ENCODE peak calls at places on chromosome 9, in four cellular contexts. I is Peyer's patch, A is mucosa of descending colon, W is psoas muscle. X is an unnamed sample.

GRCh38 chr9:38160613-38161215 is 91.7 kb upstream of the SHB start:
- DNase-seq in A (peak), W (peak), I (peak), X (peak)

GRCh38 chr9:123011878-123012528 is 21.5 kb upstream of the GPR21 start:
- DNase-seq in I (no peak), W (no peak), A (no peak), X (peak)

GRCh38 chr9:137397675-137398423 is 25.1 kb downstream of the EXD3 start:
- DNase-seq in A (no peak), I (no peak), W (no peak), X (no peak)

GRCh38 chr9:7622481-7622880 is 177.1 kb downstream of the DMAC1 start:
- DNase-seq in W (no peak), I (no peak), A (no peak), X (no peak)

GRCh38 chr9:131349881-131350563 is 43.9 kb upstream of the PRRC2B start:
- DNase-seq in I (peak), A (peak), W (peak), X (peak)

GRCh38 chr9:132486706-132487350 is 76.8 kb downstream of the CFAP77 start:
- DNase-seq in I (no peak), W (no peak), A (no peak), X (no peak)

GRCh38 chr9:4298255-4299005 is 1.4 kb downstream of the GLIS3 start:
- DNase-seq in I (peak), W (peak), A (no peak), X (peak)

GRCh38 chr9:98774746-98775145 is 21.6 kb downstream of the ANKS6 start:
- DNase-seq in A (no peak), I (no peak), W (no peak), X (no peak)

GRCh38 chr9:109251080-109251775 is 69.6 kb downstream of the EPB41L4B start:
- DNase-seq in I (no peak), W (no peak), A (peak), X (no peak)

GRCh38 chr9:114214686-114215397 is 59.5 kb downstream of the COL27A1 start:
- DNase-seq in A (no peak), I (no peak), W (no peak), X (no peak)

GRCh38 chr9:127946728-127947127 is 9.1 kb upstream of the DPM2 start:
- DNase-seq in A (no peak), W (no peak), I (no peak), X (no peak)

GRCh38 chr9:130857864-130858730 is 23.0 kb downstream of the ABL1 start:
- DNase-seq in W (peak), I (no peak), A (no peak), X (no peak)

GRCh38 chr9:72586388-72587160 is 65.2 kb downstream of the TMC1 start:
- DNase-seq in A (no peak), W (no peak), I (no peak), X (no peak)

GRCh38 chr9:93261735-93262523 is 78.0 kb downstream of the WNK2 start:
- DNase-seq in A (peak), W (no peak), I (peak), X (no peak)

GRCh38 chr9:109014267-109015025 is 1.1 kb upstream of the CTNNAL1 start:
- DNase-seq in I (no peak), W (no peak), A (peak), X (peak)

GRCh38 chr9:113853333-113853732 is 22.8 kb upstream of the ZNF618 start:
- DNase-seq in A (no peak), I (no peak), W (no peak), X (peak)

GRCh38 chr9:2771661-2772060 is 54.4 kb downstream of the KCNV2 start:
- DNase-seq in I (no peak), A (no peak), W (no peak), X (peak)

GRCh38 chr9:20551835-20552234 is 70.5 kb downstream of the MLLT3 start:
- DNase-seq in I (no peak), W (no peak), A (no peak), X (peak)

GRCh38 chr9:22682536-22683392 is 236.1 kb downstream of the DMRTA1 start:
- DNase-seq in W (peak), I (no peak), A (no peak), X (no peak)

GRCh38 chr9:112198646-112199045 is 23.5 kb upstream of the SUSD1 start:
- DNase-seq in A (no peak), W (no peak), I (no peak), X (no peak)

GRCh38 chr9:27160636-27161035 is 51.6 kb downstream of the TEK start:
- DNase-seq in A (no peak), W (no peak), I (no peak), X (no peak)

GRCh38 chr9:76378367-76379073 is 15.7 kb downstream of the RFK start:
- DNase-seq in A (no peak), I (no peak), W (no peak), X (no peak)

GRCh38 chr9:75892168-75892901 is 1.9 kb downstream of the PCSK5 start:
- DNase-seq in W (peak), A (peak), I (no peak), X (peak)

GRCh38 chr9:97559111-97559514 is 57.6 kb downstream of the TMOD1 start:
- DNase-seq in I (no peak), A (no peak), W (no peak), X (no peak)

GRCh38 chr9:91663858-91664257 is 240.2 kb upstream of the NFIL3 start:
- DNase-seq in A (no peak), W (no peak), I (no peak), X (no peak)

GRCh38 chr9:98010450-98010849 is 27.3 kb downstream of the ANP32B start:
- DNase-seq in I (peak), A (no peak), W (no peak), X (no peak)

GRCh38 chr9:131651599-131651998 is 88.3 kb downstream of the RAPGEF1 start:
- DNase-seq in A (no peak), I (no peak), W (no peak), X (no peak)

GRCh38 chr9:110782701-110783100 is 114.1 kb downstream of the MUSK start:
- DNase-seq in A (no peak), I (no peak), W (no peak), X (no peak)

GRCh38 chr9:91378695-91379127 is 17.0 kb upstream of the AUH start:
- DNase-seq in A (no peak), W (no peak), I (no peak), X (no peak)

GRCh38 chr9:3906437-3907213 is 380.8 kb upstream of the RFX3 start:
- DNase-seq in W (no peak), A (no peak), I (no peak), X (peak)

GRCh38 chr9:115691097-115691496 is 462.5 kb upstream of the PAPPA start:
- DNase-seq in W (no peak), I (no peak), A (no peak), X (no peak)

GRCh38 chr9:138052322-138052615 is 174.7 kb downstream of the CACNA1B start:
- DNase-seq in W (no peak), A (no peak), I (no peak), X (no peak)

GRCh38 chr9:109817846-109818472 is 38.0 kb downstream of the PALM2AKAP2 start:
- DNase-seq in I (peak), A (no peak), W (no peak), X (peak)

GRCh38 chr9:71233646-71234045 is 112.2 kb upstream of the TRPM3 start:
- DNase-seq in W (no peak), A (no peak), I (no peak), X (no peak)

GRCh38 chr9:71242081-71242480 is 120.7 kb upstream of the TRPM3 start:
- DNase-seq in W (no peak), I (no peak), A (no peak), X (no peak)

DNA sequence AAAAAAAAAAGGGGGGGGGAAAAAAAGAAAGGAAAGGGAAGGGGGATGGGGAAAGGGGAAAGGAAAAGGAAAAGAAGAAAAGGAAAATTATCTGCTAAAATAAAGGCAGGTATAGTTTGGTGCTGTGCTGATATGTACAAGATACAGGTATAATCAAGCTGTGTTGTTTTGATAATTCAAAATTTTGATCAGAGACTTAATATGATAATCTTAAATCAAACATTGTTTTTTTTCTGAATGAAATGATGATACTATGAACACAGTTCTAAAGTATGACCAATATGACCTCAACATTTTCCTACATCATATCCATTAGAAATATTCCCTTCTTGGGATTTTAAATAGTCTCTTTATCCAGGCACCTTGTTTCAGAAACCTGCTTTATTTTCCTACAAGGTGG is 115.6 kb upstream of the TRPM3 start:
- DNase-seq in W (no peak), A (no peak), I (no peak), X (no peak)
- TF ChIP-seq CTCF in W (no peak), A (no peak), I (no peak), X (no peak)

GRCh38 chr9:124179196-124180071 is 78.3 kb upstream of the NEK6 start:
- DNase-seq in A (no peak), I (no peak), W (no peak), X (no peak)

GRCh38 chr9:124174385-124174784 is 83.4 kb upstream of the NEK6 start:
- DNase-seq in W (no peak), A (no peak), I (no peak), X (no peak)
- H3K4me3 ChIP-seq in W (no peak), A (no peak), I (no peak), X (no peak)

GRCh38 chr9:17423681-17424011 is 155.2 kb upstream of the SH3GL2 start:
- DNase-seq in W (no peak), A (no peak), I (no peak), X (no peak)

GRCh38 chr9:17422994-17423680 is 155.7 kb upstream of the SH3GL2 start:
- DNase-seq in W (no peak), I (no peak), A (peak), X (no peak)

GRCh38 chr9:17425379-17425778 is 153.5 kb upstream of the SH3GL2 start:
- DNase-seq in I (no peak), W (no peak), A (no peak), X (no peak)
- TF ChIP-seq CTCF in I (no peak), W (no peak), A (no peak), X (no peak)

DNA sequence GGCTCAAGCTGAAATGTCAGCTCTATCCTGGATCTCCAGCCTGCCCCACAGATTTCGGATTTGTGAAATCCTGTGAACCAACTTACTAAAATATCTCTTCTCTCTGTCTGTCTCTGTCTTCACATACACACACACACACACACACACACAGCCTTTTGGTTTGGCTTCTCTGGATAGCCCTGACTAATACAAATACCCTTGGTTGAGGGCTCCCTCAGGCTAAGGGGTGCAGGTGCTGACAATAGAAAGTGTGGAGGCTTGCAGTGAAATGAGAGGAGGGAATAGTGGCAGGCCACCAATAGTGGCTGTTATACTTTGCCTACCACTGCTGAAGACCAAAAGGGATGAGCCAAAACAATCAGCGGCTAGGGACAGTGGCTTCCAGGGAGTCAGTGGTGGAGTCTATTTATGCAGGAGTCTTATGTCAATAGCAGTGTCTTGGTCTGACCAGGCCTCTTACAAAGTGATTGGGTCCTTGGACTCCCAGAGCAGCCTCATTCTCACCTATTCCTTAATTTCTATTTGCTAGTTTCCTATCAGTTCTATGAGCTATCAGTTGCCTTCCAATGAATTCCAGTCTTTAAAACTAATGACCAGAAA is 93.2 kb upstream of the GAS1 start:
- DNase-seq in A (no peak), I (no peak), W (no peak), X (no peak)
- H3K4me3 ChIP-seq in A (no peak), I (no peak), W (no peak), X (no peak)

GRCh38 chr9:120787906-120788305 is 5.3 kb downstream of the FBXW2 start:
- DNase-seq in W (no peak), I (no peak), A (no peak), X (no peak)

GRCh38 chr9:120792898-120793765 is at the start of gene FBXW2:
- DNase-seq in A (peak), I (peak), W (peak), X (peak)

GRCh38 chr9:120791161-120791560 is 2.1 kb downstream of the FBXW2 start:
- DNase-seq in A (no peak), I (no peak), W (no peak), X (no peak)
- TF ChIP-seq CTCF in A (no peak), I (no peak), W (no peak), X (no peak)

GRCh38 chr9:129363216-129363873 is 185.3 kb upstream of the IER5L start:
- DNase-seq in W (no peak), I (no peak), A (no peak), X (no peak)

GRCh38 chr9:129361196-129361595 is 183.1 kb upstream of the IER5L start:
- DNase-seq in A (no peak), I (no peak), W (no peak), X (no peak)

GRCh38 chr9:129365196-129365595 is 187.1 kb upstream of the IER5L start:
- DNase-seq in I (no peak), A (no peak), W (no peak), X (no peak)

GRCh38 chr9:129359871-129360536 is 181.9 kb upstream of the IER5L start:
- DNase-seq in W (no peak), I (no peak), A (no peak), X (no peak)

GRCh38 chr9:129362287-129363098 is 184.4 kb upstream of the IER5L start:
- DNase-seq in W (no peak), A (no peak), I (no peak), X (peak)
- H3K4me3 ChIP-seq in W (no peak), A (no peak), I (no peak), X (no peak)

DNA sequence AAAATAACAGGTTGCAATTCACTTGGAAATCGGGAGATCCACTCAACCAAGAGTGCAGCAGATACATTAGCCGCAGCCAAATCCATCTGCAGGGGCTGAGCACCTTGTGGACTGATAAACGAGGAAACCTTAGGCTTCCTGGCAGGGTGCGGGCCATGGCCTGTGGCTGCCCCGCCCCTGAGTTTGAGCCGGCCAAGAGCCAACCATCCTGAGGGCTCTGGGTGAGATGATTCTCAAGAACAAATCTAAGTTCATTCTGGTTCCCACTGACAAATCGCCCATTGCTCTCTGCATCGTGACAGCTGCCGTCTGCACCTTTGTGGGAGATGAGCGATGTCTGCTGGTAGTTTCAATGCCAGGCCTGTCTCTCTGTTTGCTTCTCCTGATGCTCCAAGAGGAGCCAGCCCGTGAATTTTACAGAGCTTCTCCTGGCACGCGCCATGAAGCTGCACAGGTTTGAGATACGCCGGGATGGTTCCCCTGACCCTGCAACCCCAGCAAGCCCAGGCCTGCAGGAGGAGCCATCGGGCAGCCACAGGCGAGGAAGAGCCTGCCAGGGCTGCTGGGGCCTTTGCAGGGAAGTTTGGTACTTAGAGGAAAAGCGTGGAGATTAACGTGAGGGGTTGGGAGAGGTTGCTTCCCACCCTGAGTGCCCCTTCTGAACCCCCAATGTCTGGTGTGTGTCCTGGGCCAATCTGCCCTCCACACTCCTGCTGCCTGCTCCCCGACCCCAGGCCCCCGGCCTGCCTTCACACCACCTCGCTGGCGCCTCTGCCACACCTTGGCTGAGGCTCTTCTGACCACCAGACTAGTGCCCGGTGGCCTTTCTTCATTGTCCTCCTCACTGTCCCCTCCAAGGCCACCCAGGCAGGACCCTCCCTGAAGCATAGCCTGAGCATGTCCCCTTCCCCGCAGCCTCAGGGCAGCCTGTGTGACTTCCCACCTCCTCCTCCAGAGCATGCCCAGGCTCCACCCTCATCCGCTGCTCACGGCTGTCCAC is 154.2 kb downstream of the OLFM1 start:
- DNase-seq in A (no peak), W (peak), I (no peak), X (peak)
- TF ChIP-seq CTCF in A (no peak), W (no peak), I (peak), X (no peak)

DNA sequence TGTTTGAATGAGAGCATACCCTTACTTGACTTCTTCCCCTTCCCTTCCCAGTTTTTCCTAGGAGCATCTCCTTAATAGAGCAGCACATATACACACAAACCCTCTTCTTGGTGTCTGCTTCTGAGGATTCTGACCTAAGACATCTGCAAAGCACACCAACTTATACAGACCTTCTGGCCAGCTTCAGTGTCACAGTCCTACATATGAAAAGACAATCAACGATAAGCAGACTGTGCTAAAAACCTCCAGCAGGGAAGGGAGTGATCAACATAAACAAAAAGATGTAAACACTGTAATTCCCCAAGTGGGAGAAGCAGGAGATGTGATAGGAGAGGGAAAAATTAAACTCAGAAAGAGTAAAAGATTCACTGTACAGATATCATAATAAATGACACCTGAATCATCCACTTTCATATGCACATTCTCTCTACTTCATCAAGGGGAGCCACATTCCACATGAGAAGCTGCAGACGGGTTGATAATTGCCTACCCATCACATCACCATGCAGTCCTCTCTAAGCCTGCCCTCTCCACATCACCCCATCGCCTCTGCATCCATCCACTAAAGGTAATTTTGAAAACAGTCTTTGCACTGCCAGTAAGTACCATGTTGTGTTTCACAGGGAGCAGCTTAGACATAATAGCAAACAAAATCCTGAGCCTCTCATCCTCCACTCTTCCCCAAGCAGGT is 13.0 kb downstream of the APBA1 start:
- DNase-seq in A (no peak), I (no peak), W (no peak), X (no peak)
- H3K4me3 ChIP-seq in A (no peak), I (no peak), W (no peak), X (no peak)

GRCh38 chr9:89564257-89564878 is 40.4 kb upstream of the GADD45G start:
- DNase-seq in I (no peak), A (no peak), W (no peak), X (peak)
- TF ChIP-seq CTCF in I (no peak), A (no peak), W (peak), X (no peak)

GRCh38 chr9:19232830-19233194 is 2.3 kb downstream of the DENND4C start:
- DNase-seq in I (no peak), W (no peak), A (no peak), X (no peak)
- H3K4me3 ChIP-seq in I (peak), W (peak), A (no peak), X (peak)

X was measured in Caco-2.